ENCODE peak calls at places on chromosomes 1 and 21, in seven cellular contexts. B, F, X, A, J, H and N are unnamed samples.
A peak's percentile ranks its signal among the peaks of the same experiment; 100 is the strongest.

GRCh38 chr1:23341829-23342697 is 2.0 kb downstream of the HNRNPR start:
- DNase-seq in X (no peak), J (peak; percentile 41), B (no peak), H (no peak), A (no peak), F (no peak), N (no peak)

GRCh38 chr1:27887215-27888035 is 15.1 kb downstream of the THEMIS2 start:
- DNase-seq in X (no peak), B (no peak), H (no peak), A (no peak), J (no peak), F (no peak), N (no peak)

GRCh38 chr1:230507671-230508407 is 81.7 kb upstream of the PGBD5 start:
- DNase-seq in A (no peak), B (no peak), J (no peak), F (no peak), H (no peak), X (no peak), N (no peak)

GRCh38 chr1:71948561-71948960 is 333.8 kb downstream of the NEGR1 start:
- DNase-seq in F (no peak), B (no peak), A (no peak), H (no peak), X (no peak), J (no peak), N (no peak)

GRCh38 chr1:7007902-7008301 is 222.6 kb downstream of the CAMTA1 start:
- DNase-seq in F (no peak), X (no peak), A (no peak), H (no peak), B (no peak), J (no peak), N (no peak)

GRCh38 chr1:71295340-71295739 is 214.5 kb upstream of the ZRANB2 start:
- DNase-seq in A (no peak), J (no peak), H (no peak), B (peak; percentile 13), X (no peak), F (no peak), N (no peak)

GRCh38 chr1:46184920-46185658 is 8.8 kb upstream of the P3R3URF start:
- DNase-seq in A (no peak), H (no peak), J (no peak), X (no peak), F (no peak), B (no peak), N (no peak)

GRCh38 chr1:235075121-235075954 is 53.3 kb downstream of the TOMM20 start:
- DNase-seq in H (peak; percentile 78), J (peak; percentile 92), F (no peak), X (peak; percentile 80), A (peak; percentile 78), B (peak; percentile 41), N (no peak)

GRCh38 chr1:15513192-15513591 is 10.8 kb downstream of the CASP9 start:
- DNase-seq in F (no peak), J (no peak), X (no peak), H (no peak), B (no peak), A (peak; percentile 1), N (no peak)

GRCh38 chr1:160069460-160070231 is at the start of gene KCNJ10:
- DNase-seq in B (no peak), J (no peak), H (no peak), A (no peak), F (no peak), X (no peak), N (no peak)

GRCh38 chr1:53691326-53691725 is 47.6 kb downstream of the GLIS1 start:
- DNase-seq in B (no peak), A (no peak), J (no peak), X (no peak), H (no peak), F (no peak), N (no peak)

GRCh38 chr21:43893536-43894205 is 28.6 kb downstream of the AGPAT3 start:
- DNase-seq in J (peak; percentile 88), B (no peak), H (peak; percentile 16), X (no peak), A (no peak), F (no peak), N (no peak)

GRCh38 chr1:212901290-212901689 is 43.2 kb downstream of the FLVCR1 start:
- DNase-seq in F (no peak), J (no peak), A (no peak), B (no peak), H (no peak), X (no peak), N (no peak)

GRCh38 chr1:174976436-174977107 is 23.2 kb upstream of the CACYBP start:
- DNase-seq in F (no peak), A (peak; percentile 41), J (no peak), B (no peak), H (no peak), X (no peak), N (no peak)

GRCh38 chr21:39681845-39682244 is 63.1 kb upstream of the IGSF5 start:
- DNase-seq in A (no peak), J (no peak), B (no peak), F (no peak), X (no peak), H (no peak), N (no peak)

GRCh38 chr1:44454704-44455103 is 49.6 kb downstream of the RNF220 start:
- DNase-seq in H (no peak), F (no peak), B (no peak), J (no peak), A (no peak), X (no peak), N (no peak)

GRCh38 chr1:57824535-57824934 is 400.7 kb upstream of the DAB1 start:
- DNase-seq in A (no peak), B (no peak), F (no peak), J (no peak), H (no peak), X (no peak), N (no peak)

GRCh38 chr1:156632355-156632754 is 9.6 kb upstream of the BCAN start:
- DNase-seq in F (no peak), J (no peak), X (no peak), B (no peak), A (no peak), H (no peak), N (no peak)

GRCh38 chr1:232142403-232143314 is 487.3 kb downstream of the SIPA1L2 start:
- DNase-seq in X (peak; percentile 48), J (peak; percentile 38), B (peak; percentile 20), F (no peak), H (no peak), A (no peak), N (no peak)

GRCh38 chr1:58318157-58318665 is 228.3 kb downstream of the OMA1 start:
- DNase-seq in J (no peak), X (no peak), F (no peak), B (no peak), H (no peak), A (no peak), N (no peak)

GRCh38 chr1:34684246-34684645 is 70.6 kb upstream of the GJB5 start:
- DNase-seq in F (no peak), J (no peak), H (no peak), A (no peak), B (no peak), X (no peak), N (no peak)

GRCh38 chr1:216560527-216560926 is 137.3 kb upstream of the USH2A start:
- DNase-seq in J (no peak), A (no peak), X (no peak), F (no peak), B (no peak), H (no peak), N (no peak)
- H3K4me1 ChIP-seq in J (no peaks in the 10 kb centered on the region), A (no peaks in the 10 kb centered on the region), X (no peaks in the 10 kb centered on the region), F (no peaks in the 10 kb centered on the region), B (no peaks in the 10 kb centered on the region), H (no peaks in the 10 kb centered on the region), N (no peaks in the 10 kb centered on the region)

DNA sequence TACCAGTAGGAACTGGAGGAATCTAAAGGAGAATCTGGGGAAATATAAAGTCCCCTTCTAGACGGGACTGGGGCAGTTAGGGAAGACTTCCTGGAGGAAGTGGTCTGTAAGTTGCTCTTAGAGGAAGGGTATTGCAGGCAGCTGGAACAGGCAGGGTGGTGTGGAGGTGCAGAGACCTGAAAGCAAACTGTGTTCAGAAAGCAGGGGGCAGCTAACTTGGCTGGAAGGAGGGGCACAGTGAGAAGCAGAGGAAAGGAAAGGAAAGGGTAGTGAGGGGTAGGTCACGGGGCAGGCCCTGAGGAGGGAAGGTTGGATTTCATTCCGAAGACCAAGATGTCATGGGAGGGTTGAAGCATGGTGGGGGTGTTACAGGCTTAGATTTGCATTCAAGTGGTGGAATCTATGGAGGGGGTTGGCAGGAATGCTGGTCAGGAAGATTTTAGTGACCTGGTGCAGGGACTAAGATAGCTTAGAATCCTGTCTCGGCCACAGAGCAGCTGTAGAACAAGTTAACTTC is 240.7 kb downstream of the FOXD2 start:
- DNase-seq in X (no peak), A (no peak), J (no peak), F (no peak), H (no peak), B (no peak), N (no peak)
- H3K27ac ChIP-seq in X (no peak overlapping the region), A (no peak overlapping the region), J (no peak overlapping the region), F (no peak overlapping the region), H (no peak overlapping the region), B (no peak overlapping the region), N (no peak overlapping the region)

DNA sequence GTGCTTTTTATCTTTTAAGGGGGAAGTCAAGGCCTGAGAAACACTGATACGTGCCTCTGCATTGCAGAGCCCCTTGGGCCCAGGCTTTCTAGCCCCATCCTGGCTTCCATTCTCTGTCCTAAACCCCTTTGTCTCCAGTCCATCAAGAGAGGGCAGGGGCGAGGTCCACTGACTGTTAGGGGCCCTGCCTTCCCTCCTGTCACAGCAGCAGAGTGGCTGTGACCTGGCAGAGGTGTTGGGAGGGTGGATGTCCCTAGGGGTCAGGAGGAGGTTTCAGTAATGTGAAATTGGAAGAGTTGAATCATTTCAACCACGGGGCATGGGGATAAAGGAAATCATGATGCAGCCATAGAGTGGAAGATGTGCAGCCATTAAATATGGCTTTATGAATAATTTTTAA is 24.0 kb downstream of the SOX13 start:
- DNase-seq in J (no peak), H (peak; percentile 17), A (no peak), F (no peak), B (no peak), X (no peak), N (no peak)
- H3K4me1 ChIP-seq in J (peaks cover 15% of the 10 kb centered on the region), H (peaks cover 20% of the 10 kb centered on the region), A (no peaks in the 10 kb centered on the region), F (peaks cover 4% of the 10 kb centered on the region), B (no peaks in the 10 kb centered on the region), X (no peaks in the 10 kb centered on the region), N (peaks cover 19% of the 10 kb centered on the region)

GRCh38 chr1:8985915-8986813 is 40.1 kb downstream of the SLC2A7 start:
- DNase-seq in X (peak; percentile 57), J (peak; percentile 98), B (peak; percentile 31), A (peak; percentile 56), H (peak; percentile 83), F (no peak), N (no peak)
- H3K27ac ChIP-seq in X (peak overlapping the region; percentile 64), J (peak overlapping the region; percentile 67), B (peak overlapping the region; percentile 68), A (no peak overlapping the region), H (peak overlapping the region; percentile 32), F (no peak overlapping the region), N (peak overlapping the region; percentile 66)